ENCODE peak calls at places on chromosomes 5 and 9, in ten cellular contexts. One of them, this sample, is unnamed.
A peak's percentile ranks its signal among the peaks of the same experiment; 100 is the strongest.

GRCh38 chr5:148750614-148751013 is 75.8 kb upstream of the ADRB2 start:
- DNase-seq in pancreas: no peak
- DNase-seq in NCI-H460: no peak
- DNase-seq in HuH-7: no peak
- DNase-seq in activated CD8-positive, alpha-beta memory T cell treated with anti-CD3 and anti-CD28 coated beads for 48 hours: no peak
- DNase-seq in IMR-90: no peak
- DNase-seq in stimulated activated CD8-positive, alpha-beta memory T cell treated with anti-CD3 and anti-CD28 coated beads, Interleukin-15, amount 100 ng/mL, for 4 hours: no peak
- DNase-seq in GM23338: no peak
- DNase-seq in nephron progenitor cell: no peak
- DNase-seq in bronchial epithelial cell: no peak
- DNase-seq in this sample: no peak

GRCh38 chr9:33447404-33448158 is at the start of gene AQP3:
- DNase-seq in stimulated activated CD8-positive, alpha-beta memory T cell treated with anti-CD3 and anti-CD28 coated beads, Interleukin-15, amount 100 ng/mL, for 4 hours: peak; percentile 27
- DNase-seq in nephron progenitor cell: peak; percentile 82
- DNase-seq in IMR-90: no peak
- DNase-seq in GM23338: peak; percentile 89
- DNase-seq in pancreas: peak; percentile 69
- DNase-seq in HuH-7: peak; percentile 75
- DNase-seq in activated CD8-positive, alpha-beta memory T cell treated with anti-CD3 and anti-CD28 coated beads for 48 hours: no peak
- DNase-seq in NCI-H460: peak; percentile 38
- DNase-seq in bronchial epithelial cell: no peak
- DNase-seq in this sample: peak; percentile 11

GRCh38 chr5:128216860-128217531 is 133.4 kb downstream of the SLC12A2 start:
- DNase-seq in activated CD8-positive, alpha-beta memory T cell treated with anti-CD3 and anti-CD28 coated beads for 48 hours: no peak
- DNase-seq in NCI-H460: no peak
- DNase-seq in GM23338: no peak
- DNase-seq in pancreas: no peak
- DNase-seq in bronchial epithelial cell: peak; percentile 75
- DNase-seq in stimulated activated CD8-positive, alpha-beta memory T cell treated with anti-CD3 and anti-CD28 coated beads, Interleukin-15, amount 100 ng/mL, for 4 hours: no peak
- DNase-seq in HuH-7: no peak
- DNase-seq in IMR-90: peak; percentile 70
- DNase-seq in nephron progenitor cell: no peak
- DNase-seq in this sample: no peak

GRCh38 chr5:61416010-61416409 is 84.0 kb downstream of the ZSWIM6 start:
- DNase-seq in IMR-90: peak; percentile 42
- DNase-seq in pancreas: no peak
- DNase-seq in stimulated activated CD8-positive, alpha-beta memory T cell treated with anti-CD3 and anti-CD28 coated beads, Interleukin-15, amount 100 ng/mL, for 4 hours: no peak
- DNase-seq in activated CD8-positive, alpha-beta memory T cell treated with anti-CD3 and anti-CD28 coated beads for 48 hours: no peak
- DNase-seq in NCI-H460: no peak
- DNase-seq in HuH-7: no peak
- DNase-seq in nephron progenitor cell: no peak
- DNase-seq in bronchial epithelial cell: peak; percentile 65
- DNase-seq in GM23338: peak; percentile 50
- DNase-seq in this sample: no peak

GRCh38 chr5:55037816-55038379 is 13.8 kb downstream of the GZMK start:
- DNase-seq in HuH-7: no peak
- DNase-seq in IMR-90: no peak
- DNase-seq in GM23338: no peak
- DNase-seq in nephron progenitor cell: no peak
- DNase-seq in activated CD8-positive, alpha-beta memory T cell treated with anti-CD3 and anti-CD28 coated beads for 48 hours: no peak
- DNase-seq in bronchial epithelial cell: no peak
- DNase-seq in NCI-H460: no peak
- DNase-seq in stimulated activated CD8-positive, alpha-beta memory T cell treated with anti-CD3 and anti-CD28 coated beads, Interleukin-15, amount 100 ng/mL, for 4 hours: no peak
- DNase-seq in pancreas: no peak
- DNase-seq in this sample: no peak

GRCh38 chr9:36392489-36392888 is 7.6 kb downstream of the RNF38 start:
- DNase-seq in NCI-H460: no peak
- DNase-seq in IMR-90: peak; percentile 31
- DNase-seq in activated CD8-positive, alpha-beta memory T cell treated with anti-CD3 and anti-CD28 coated beads for 48 hours: no peak
- DNase-seq in stimulated activated CD8-positive, alpha-beta memory T cell treated with anti-CD3 and anti-CD28 coated beads, Interleukin-15, amount 100 ng/mL, for 4 hours: no peak
- DNase-seq in GM23338: no peak
- DNase-seq in pancreas: no peak
- DNase-seq in nephron progenitor cell: no peak
- DNase-seq in bronchial epithelial cell: no peak
- DNase-seq in HuH-7: no peak
- DNase-seq in this sample: no peak

GRCh38 chr5:139417214-139417613 is 13.3 kb upstream of the SPATA24 start:
- DNase-seq in IMR-90: peak; percentile 76
- DNase-seq in NCI-H460: no peak
- DNase-seq in GM23338: no peak
- DNase-seq in pancreas: no peak
- DNase-seq in stimulated activated CD8-positive, alpha-beta memory T cell treated with anti-CD3 and anti-CD28 coated beads, Interleukin-15, amount 100 ng/mL, for 4 hours: no peak
- DNase-seq in nephron progenitor cell: no peak
- DNase-seq in activated CD8-positive, alpha-beta memory T cell treated with anti-CD3 and anti-CD28 coated beads for 48 hours: no peak
- DNase-seq in bronchial epithelial cell: peak; percentile 42
- DNase-seq in HuH-7: no peak
- DNase-seq in this sample: no peak

GRCh38 chr5:181170996-181171395 is 23.6 kb downstream of the OR2V2 start:
- DNase-seq in NCI-H460: no peak
- DNase-seq in IMR-90: peak; percentile 37
- DNase-seq in HuH-7: no peak
- DNase-seq in GM23338: no peak
- DNase-seq in nephron progenitor cell: no peak
- DNase-seq in activated CD8-positive, alpha-beta memory T cell treated with anti-CD3 and anti-CD28 coated beads for 48 hours: no peak
- DNase-seq in stimulated activated CD8-positive, alpha-beta memory T cell treated with anti-CD3 and anti-CD28 coated beads, Interleukin-15, amount 100 ng/mL, for 4 hours: no peak
- DNase-seq in bronchial epithelial cell: no peak
- DNase-seq in pancreas: no peak
- DNase-seq in this sample: no peak

GRCh38 chr9:135079018-135079417 is 8.4 kb upstream of the OLFM1 start:
- DNase-seq in IMR-90: no peak
- DNase-seq in HuH-7: no peak
- DNase-seq in bronchial epithelial cell: no peak
- DNase-seq in pancreas: no peak
- DNase-seq in activated CD8-positive, alpha-beta memory T cell treated with anti-CD3 and anti-CD28 coated beads for 48 hours: no peak
- DNase-seq in stimulated activated CD8-positive, alpha-beta memory T cell treated with anti-CD3 and anti-CD28 coated beads, Interleukin-15, amount 100 ng/mL, for 4 hours: no peak
- DNase-seq in GM23338: no peak
- DNase-seq in NCI-H460: no peak
- DNase-seq in nephron progenitor cell: no peak
- DNase-seq in this sample: no peak

GRCh38 chr5:109099081-109099480 is 310.7 kb downstream of the PJA2 start:
- DNase-seq in NCI-H460: no peak
- DNase-seq in stimulated activated CD8-positive, alpha-beta memory T cell treated with anti-CD3 and anti-CD28 coated beads, Interleukin-15, amount 100 ng/mL, for 4 hours: no peak
- DNase-seq in pancreas: no peak
- DNase-seq in IMR-90: peak; percentile 54
- DNase-seq in nephron progenitor cell: no peak
- DNase-seq in HuH-7: no peak
- DNase-seq in GM23338: no peak
- DNase-seq in activated CD8-positive, alpha-beta memory T cell treated with anti-CD3 and anti-CD28 coated beads for 48 hours: no peak
- DNase-seq in bronchial epithelial cell: no peak
- DNase-seq in this sample: no peak

GRCh38 chr9:82332774-82333152 is 344.2 kb downstream of the SPATA31D1 start:
- DNase-seq in nephron progenitor cell: no peak
- DNase-seq in GM23338: no peak
- DNase-seq in pancreas: no peak
- DNase-seq in NCI-H460: no peak
- DNase-seq in IMR-90: peak; percentile 23
- DNase-seq in HuH-7: no peak
- DNase-seq in activated CD8-positive, alpha-beta memory T cell treated with anti-CD3 and anti-CD28 coated beads for 48 hours: no peak
- DNase-seq in bronchial epithelial cell: peak; percentile 87
- DNase-seq in stimulated activated CD8-positive, alpha-beta memory T cell treated with anti-CD3 and anti-CD28 coated beads, Interleukin-15, amount 100 ng/mL, for 4 hours: no peak
- DNase-seq in this sample: no peak

GRCh38 chr5:100550531-100551036 is 15.4 kb downstream of the FAM174A start:
- DNase-seq in IMR-90: peak; percentile 22
- DNase-seq in stimulated activated CD8-positive, alpha-beta memory T cell treated with anti-CD3 and anti-CD28 coated beads, Interleukin-15, amount 100 ng/mL, for 4 hours: no peak
- DNase-seq in HuH-7: no peak
- DNase-seq in NCI-H460: no peak
- DNase-seq in nephron progenitor cell: no peak
- DNase-seq in bronchial epithelial cell: peak; percentile 42
- DNase-seq in activated CD8-positive, alpha-beta memory T cell treated with anti-CD3 and anti-CD28 coated beads for 48 hours: no peak
- DNase-seq in GM23338: no peak
- DNase-seq in pancreas: no peak
- DNase-seq in this sample: no peak

GRCh38 chr5:172868924-172869565 is 35.0 kb downstream of the ERGIC1 start:
- DNase-seq in bronchial epithelial cell: peak; percentile 80
- DNase-seq in IMR-90: peak; percentile 96
- DNase-seq in activated CD8-positive, alpha-beta memory T cell treated with anti-CD3 and anti-CD28 coated beads for 48 hours: no peak
- DNase-seq in nephron progenitor cell: no peak
- DNase-seq in GM23338: no peak
- DNase-seq in pancreas: peak; percentile 67
- DNase-seq in HuH-7: no peak
- DNase-seq in NCI-H460: peak; percentile 33
- DNase-seq in stimulated activated CD8-positive, alpha-beta memory T cell treated with anti-CD3 and anti-CD28 coated beads, Interleukin-15, amount 100 ng/mL, for 4 hours: no peak
- DNase-seq in this sample: peak; percentile 64

GRCh38 chr9:76459691-76460635 is 981 bp downstream of the GCNT1 start:
- DNase-seq in nephron progenitor cell: peak; percentile 47
- DNase-seq in activated CD8-positive, alpha-beta memory T cell treated with anti-CD3 and anti-CD28 coated beads for 48 hours: no peak
- DNase-seq in pancreas: peak; percentile 27
- DNase-seq in IMR-90: peak; percentile 62
- DNase-seq in GM23338: peak; percentile 78
- DNase-seq in NCI-H460: no peak
- DNase-seq in stimulated activated CD8-positive, alpha-beta memory T cell treated with anti-CD3 and anti-CD28 coated beads, Interleukin-15, amount 100 ng/mL, for 4 hours: no peak
- DNase-seq in bronchial epithelial cell: peak; percentile 65
- DNase-seq in HuH-7: peak; percentile 64
- DNase-seq in this sample: peak; percentile 13

GRCh38 chr5:172953776-172954189 is 5.4 kb upstream of the RPL26L1 start:
- DNase-seq in HuH-7: no peak
- DNase-seq in NCI-H460: no peak
- DNase-seq in nephron progenitor cell: no peak
- DNase-seq in pancreas: no peak
- DNase-seq in IMR-90: peak; percentile 98
- DNase-seq in GM23338: no peak
- DNase-seq in bronchial epithelial cell: peak; percentile 88
- DNase-seq in stimulated activated CD8-positive, alpha-beta memory T cell treated with anti-CD3 and anti-CD28 coated beads, Interleukin-15, amount 100 ng/mL, for 4 hours: no peak
- DNase-seq in activated CD8-positive, alpha-beta memory T cell treated with anti-CD3 and anti-CD28 coated beads for 48 hours: no peak
- DNase-seq in this sample: no peak

GRCh38 chr9:37531699-37532098 is 44.5 kb downstream of the FBXO10 start:
- DNase-seq in activated CD8-positive, alpha-beta memory T cell treated with anti-CD3 and anti-CD28 coated beads for 48 hours: no peak
- DNase-seq in GM23338: no peak
- DNase-seq in NCI-H460: no peak
- DNase-seq in bronchial epithelial cell: no peak
- DNase-seq in HuH-7: no peak
- DNase-seq in pancreas: no peak
- DNase-seq in nephron progenitor cell: no peak
- DNase-seq in IMR-90: no peak
- DNase-seq in stimulated activated CD8-positive, alpha-beta memory T cell treated with anti-CD3 and anti-CD28 coated beads, Interleukin-15, amount 100 ng/mL, for 4 hours: no peak
- DNase-seq in this sample: no peak

GRCh38 chr9:112029921-112030444 is 133.4 kb downstream of the UGCG start:
- DNase-seq in activated CD8-positive, alpha-beta memory T cell treated with anti-CD3 and anti-CD28 coated beads for 48 hours: no peak
- DNase-seq in IMR-90: peak; percentile 84
- DNase-seq in nephron progenitor cell: no peak
- DNase-seq in bronchial epithelial cell: peak; percentile 97
- DNase-seq in pancreas: no peak
- DNase-seq in stimulated activated CD8-positive, alpha-beta memory T cell treated with anti-CD3 and anti-CD28 coated beads, Interleukin-15, amount 100 ng/mL, for 4 hours: no peak
- DNase-seq in GM23338: peak; percentile 60
- DNase-seq in HuH-7: peak; percentile 47
- DNase-seq in NCI-H460: peak; percentile 38
- DNase-seq in this sample: peak; percentile 43

GRCh38 chr9:133775951-133776905 is 38.1 kb upstream of the SARDH start:
- DNase-seq in nephron progenitor cell: no peak
- DNase-seq in IMR-90: no peak
- DNase-seq in GM23338: no peak
- DNase-seq in NCI-H460: no peak
- DNase-seq in activated CD8-positive, alpha-beta memory T cell treated with anti-CD3 and anti-CD28 coated beads for 48 hours: no peak
- DNase-seq in pancreas: no peak
- DNase-seq in stimulated activated CD8-positive, alpha-beta memory T cell treated with anti-CD3 and anti-CD28 coated beads, Interleukin-15, amount 100 ng/mL, for 4 hours: no peak
- DNase-seq in HuH-7: no peak
- DNase-seq in bronchial epithelial cell: no peak
- DNase-seq in this sample: no peak

GRCh38 chr5:179124329-179124852 is 64.2 kb downstream of the ZNF354C start:
- DNase-seq in HuH-7: no peak
- DNase-seq in nephron progenitor cell: no peak
- DNase-seq in GM23338: no peak
- DNase-seq in NCI-H460: no peak
- DNase-seq in activated CD8-positive, alpha-beta memory T cell treated with anti-CD3 and anti-CD28 coated beads for 48 hours: no peak
- DNase-seq in bronchial epithelial cell: no peak
- DNase-seq in stimulated activated CD8-positive, alpha-beta memory T cell treated with anti-CD3 and anti-CD28 coated beads, Interleukin-15, amount 100 ng/mL, for 4 hours: no peak
- DNase-seq in pancreas: no peak
- DNase-seq in IMR-90: no peak
- DNase-seq in this sample: no peak

GRCh38 chr9:125694478-125694877 is 12.5 kb downstream of the MAPKAP1 start:
- DNase-seq in pancreas: no peak
- DNase-seq in stimulated activated CD8-positive, alpha-beta memory T cell treated with anti-CD3 and anti-CD28 coated beads, Interleukin-15, amount 100 ng/mL, for 4 hours: no peak
- DNase-seq in nephron progenitor cell: no peak
- DNase-seq in GM23338: peak; percentile 78
- DNase-seq in activated CD8-positive, alpha-beta memory T cell treated with anti-CD3 and anti-CD28 coated beads for 48 hours: no peak
- DNase-seq in HuH-7: no peak
- DNase-seq in IMR-90: peak; percentile 12
- DNase-seq in bronchial epithelial cell: no peak
- DNase-seq in NCI-H460: no peak
- DNase-seq in this sample: peak; percentile 74

GRCh38 chr5:14881826-14882225 is 10.2 kb upstream of the ANKH start:
- DNase-seq in pancreas: peak; percentile 53
- DNase-seq in GM23338: no peak
- DNase-seq in NCI-H460: no peak
- DNase-seq in nephron progenitor cell: no peak
- DNase-seq in bronchial epithelial cell: no peak
- DNase-seq in stimulated activated CD8-positive, alpha-beta memory T cell treated with anti-CD3 and anti-CD28 coated beads, Interleukin-15, amount 100 ng/mL, for 4 hours: no peak
- DNase-seq in HuH-7: no peak
- DNase-seq in activated CD8-positive, alpha-beta memory T cell treated with anti-CD3 and anti-CD28 coated beads for 48 hours: no peak
- DNase-seq in IMR-90: no peak
- DNase-seq in this sample: no peak

GRCh38 chr5:151086905-151087360 is 6.1 kb upstream of the TNIP1 start:
- DNase-seq in nephron progenitor cell: no peak
- DNase-seq in NCI-H460: no peak
- DNase-seq in stimulated activated CD8-positive, alpha-beta memory T cell treated with anti-CD3 and anti-CD28 coated beads, Interleukin-15, amount 100 ng/mL, for 4 hours: peak; percentile 47
- DNase-seq in IMR-90: peak; percentile 43
- DNase-seq in pancreas: no peak
- DNase-seq in HuH-7: no peak
- DNase-seq in activated CD8-positive, alpha-beta memory T cell treated with anti-CD3 and anti-CD28 coated beads for 48 hours: no peak
- DNase-seq in bronchial epithelial cell: peak; percentile 57
- DNase-seq in GM23338: no peak
- DNase-seq in this sample: no peak

GRCh38 chr9:93952784-93953491 is 2.2 kb downstream of the BARX1 start:
- DNase-seq in IMR-90: no peak
- DNase-seq in pancreas: no peak
- DNase-seq in activated CD8-positive, alpha-beta memory T cell treated with anti-CD3 and anti-CD28 coated beads for 48 hours: no peak
- DNase-seq in HuH-7: no peak
- DNase-seq in nephron progenitor cell: peak; percentile 54
- DNase-seq in stimulated activated CD8-positive, alpha-beta memory T cell treated with anti-CD3 and anti-CD28 coated beads, Interleukin-15, amount 100 ng/mL, for 4 hours: no peak
- DNase-seq in NCI-H460: no peak
- DNase-seq in bronchial epithelial cell: no peak
- DNase-seq in GM23338: peak; percentile 55
- DNase-seq in this sample: no peak

This sample was measured in HepG2.